ENCODE peak calls at places on chromosomes 4 and X, in eight cellular contexts. F is breast epithelium; U is CD4-positive, CD25-positive, alpha-beta regulatory T cell; Q is right atrium auricular region; Z is gastrocnemius medialis; K is CD8-positive, alpha-beta T cell; V is GM23338; J is Peyer's patch. B is an unnamed sample.

GRCh38 chrX:108216862-108217571 is 125.4 kb downstream of the ATG4A start:
- DNase-seq in F (no peak), U (no peak), Q (no peak), Z (no peak), K (no peak), V (no peak), J (no peak), B (no peak)

GRCh38 chr4:2900701-2901100 is 57.1 kb downstream of the ADD1 start:
- DNase-seq in F (no peak), U (no peak), Q (no peak), Z (no peak), K (no peak), V (no peak), J (no peak), B (peak; percentile 59)

GRCh38 chrX:42495139-42495538 is 282.8 kb downstream of the PPP1R2C start:
- DNase-seq in F (no peak), U (peak; percentile 10), Q (no peak), Z (no peak), K (peak; percentile 60), V (no peak), J (no peak), B (no peak)

GRCh38 chr4:145960012-145960411 is 21.4 kb upstream of the ZNF827 start:
- DNase-seq in F (no peak), U (no peak), Q (no peak), Z (no peak), K (no peak), V (no peak), J (no peak), B (no peak)

GRCh38 chr4:62410371-62411003 is 1210.4 kb downstream of the ADGRL3 start:
- DNase-seq in F (no peak), U (no peak), Q (no peak), Z (no peak), K (no peak), V (no peak), J (no peak), B (no peak)

GRCh38 chr4:165199722-165200121 is 7.6 kb upstream of the KLHL2 start:
- DNase-seq in F (peak; percentile 78), U (no peak), Q (no peak), Z (no peak), K (no peak), V (no peak), J (no peak), B (no peak)

GRCh38 chrX:24097741-24098140 is 43.0 kb downstream of the EIF2S3 start:
- DNase-seq in F (no peak), U (no peak), Q (no peak), Z (no peak), K (no peak), V (no peak), J (no peak), B (no peak)

GRCh38 chr4:128718793-128719192 is 90.7 kb upstream of the JADE1 start:
- DNase-seq in F (no peak), U (no peak), Q (no peak), Z (no peak), K (no peak), V (no peak), J (no peak), B (no peak)

GRCh38 chr4:44791842-44792241 is 65.5 kb upstream of the GNPDA2 start:
- DNase-seq in F (no peak), U (no peak), Q (no peak), Z (no peak), K (no peak), V (peak; percentile 41), J (no peak), B (no peak)

GRCh38 chr4:113586072-113586471 is 175.5 kb downstream of the CAMK2D start:
- DNase-seq in F (no peak), U (no peak), Q (no peak), Z (peak; percentile 39), K (no peak), V (no peak), J (no peak), B (no peak)

DNA sequence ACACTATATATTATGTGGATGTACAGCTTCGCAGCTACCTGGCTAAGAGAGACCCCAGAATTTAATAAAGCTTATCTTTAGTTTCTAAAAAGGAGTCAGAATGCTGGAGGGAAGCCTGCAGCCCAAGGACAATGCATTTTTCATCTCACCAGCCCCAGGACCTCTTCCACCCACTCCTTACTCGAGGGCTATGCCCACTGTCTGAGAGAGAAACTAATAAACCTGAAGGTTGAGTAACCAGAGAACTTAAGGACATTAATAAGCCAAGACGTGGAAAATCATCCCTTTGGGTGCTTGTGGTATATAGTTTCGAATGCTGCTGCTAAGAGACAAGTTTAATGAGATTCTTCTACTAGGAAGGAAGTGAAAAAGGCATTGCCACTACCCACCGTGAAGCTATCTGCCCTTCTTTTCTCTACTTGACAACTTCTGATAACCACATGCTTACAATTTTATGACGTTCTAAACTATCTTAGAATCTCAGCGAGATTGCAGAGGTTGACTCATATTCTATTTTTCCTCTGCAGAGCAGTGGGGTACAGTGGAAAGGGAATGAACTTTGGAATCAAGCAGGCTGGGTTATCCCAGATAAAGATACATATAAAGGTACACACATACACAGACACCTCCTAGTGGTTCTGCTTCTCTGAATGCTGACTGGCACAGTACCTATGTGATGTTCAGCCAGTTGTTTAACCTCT is 3.3 kb downstream of the RELL1 start:
- DNase-seq in F (no peak), U (peak; percentile 19), Q (no peak), Z (no peak), K (no peak), V (no peak), J (no peak), B (peak; percentile 95)
- H3K27ac ChIP-seq in F (no peak overlapping the region), U (no peak overlapping the region), Q (no peak overlapping the region), Z (peak overlapping the region; percentile 42), K (no peak overlapping the region), V (no peak overlapping the region), J (peak overlapping the region; percentile 63), B (peak overlapping the region; percentile 52)

GRCh38 chr4:159178147-159178541 is 75.3 kb downstream of the RAPGEF2 start:
- DNase-seq in F (no peak), U (no peak), Q (no peak), Z (no peak), K (no peak), V (no peak), J (no peak), B (no peak)

GRCh38 chr4:159174645-159175147 is 71.8 kb downstream of the RAPGEF2 start:
- DNase-seq in F (no peak), U (no peak), Q (no peak), Z (no peak), K (no peak), V (no peak), J (no peak), B (no peak)

GRCh38 chr4:159175989-159176375 is 73.1 kb downstream of the RAPGEF2 start:
- DNase-seq in F (no peak), U (no peak), Q (no peak), Z (no peak), K (no peak), V (no peak), J (no peak), B (no peak)

GRCh38 chr4:159177265-159178146 is 74.6 kb downstream of the RAPGEF2 start:
- DNase-seq in F (no peak), U (no peak), Q (no peak), Z (peak; percentile 17), K (no peak), V (no peak), J (no peak), B (no peak)

GRCh38 chr4:159175165-159175988 is 72.5 kb downstream of the RAPGEF2 start:
- DNase-seq in F (peak; percentile 61), U (peak; percentile 70), Q (peak; percentile 69), Z (peak; percentile 50), K (peak; percentile 68), V (peak; percentile 97), J (no peak), B (peak; percentile 76)
- H3K27ac ChIP-seq in F (peak overlapping the region; percentile 8), U (no peak overlapping the region), Q (no peak overlapping the region), Z (peak overlapping the region; percentile 71), K (no peak overlapping the region), V (peak overlapping the region; percentile 89), J (no peak overlapping the region), B (no peak overlapping the region)

GRCh38 chr4:7158991-7159390 is 33.3 kb upstream of the SORCS2 start:
- DNase-seq in F (no peak), U (no peak), Q (no peak), Z (peak; percentile 1), K (no peak), V (no peak), J (peak; percentile 34), B (no peak)

GRCh38 chr4:7160951-7161440 is 31.3 kb upstream of the SORCS2 start:
- DNase-seq in F (no peak), U (no peak), Q (no peak), Z (peak; percentile 1), K (no peak), V (no peak), J (peak; percentile 61), B (no peak)

GRCh38 chr4:7158081-7158750 is 34.1 kb upstream of the SORCS2 start:
- DNase-seq in F (no peak), U (no peak), Q (no peak), Z (no peak), K (no peak), V (no peak), J (peak; percentile 40), B (no peak)

GRCh38 chr4:7160439-7160838 is 31.9 kb upstream of the SORCS2 start:
- DNase-seq in F (no peak), U (no peak), Q (no peak), Z (peak; percentile 5), K (no peak), V (no peak), J (peak; percentile 49), B (no peak)

GRCh38 chr4:7159923-7160322 is 32.4 kb upstream of the SORCS2 start:
- DNase-seq in F (no peak), U (no peak), Q (no peak), Z (peak; percentile 1), K (no peak), V (no peak), J (peak; percentile 49), B (peak; percentile 82)
- H3K27ac ChIP-seq in F (no peak overlapping the region), U (no peak overlapping the region), Q (no peak overlapping the region), Z (no peak overlapping the region), K (no peak overlapping the region), V (no peak overlapping the region), J (no peak overlapping the region), B (no peak overlapping the region)

GRCh38 chr4:26507286-26507685 is 17.0 kb upstream of the CCKAR start:
- DNase-seq in F (no peak), U (no peak), Q (no peak), Z (no peak), K (no peak), V (no peak), J (no peak), B (no peak)

GRCh38 chr4:26510334-26510705 is 20.0 kb upstream of the CCKAR start:
- DNase-seq in F (no peak), U (no peak), Q (no peak), Z (no peak), K (no peak), V (no peak), J (no peak), B (no peak)

GRCh38 chr4:26503844-26504243 is 13.6 kb upstream of the CCKAR start:
- DNase-seq in F (no peak), U (no peak), Q (no peak), Z (no peak), K (no peak), V (no peak), J (no peak), B (no peak)

DNA sequence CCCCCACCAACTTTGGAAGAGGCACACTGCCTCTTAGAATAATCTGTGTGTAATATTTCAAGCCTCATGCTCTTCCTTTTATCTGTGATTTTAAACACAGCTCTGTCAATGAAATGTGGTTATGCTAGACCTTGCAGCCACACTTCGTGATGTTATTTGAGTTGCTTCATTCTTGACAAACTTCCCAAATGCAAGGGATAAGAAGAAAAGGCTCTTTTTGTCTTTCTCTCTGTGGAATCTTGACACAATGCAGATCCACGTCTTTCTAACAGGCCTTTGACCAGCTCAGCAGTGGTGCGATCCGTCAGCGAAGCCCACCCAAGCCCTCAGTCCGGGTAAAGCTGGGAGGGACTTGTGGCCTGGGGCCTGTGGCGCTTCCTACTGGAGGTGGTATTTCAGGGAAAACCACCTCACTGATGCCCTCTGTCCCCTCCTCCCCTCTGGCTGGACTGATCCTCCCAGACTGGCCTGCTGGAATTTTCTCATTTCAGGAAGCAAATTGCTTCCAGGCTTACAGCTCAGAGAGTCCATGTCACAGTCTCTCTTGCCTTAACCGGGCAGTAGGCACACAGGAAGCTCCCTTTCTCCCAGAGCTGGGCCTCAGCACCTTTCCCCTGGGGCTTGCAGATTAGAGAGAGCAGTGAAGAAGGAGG is 19.5 kb upstream of the CCKAR start:
- DNase-seq in F (no peak), U (no peak), Q (peak; percentile 40), Z (no peak), K (no peak), V (no peak), J (no peak), B (no peak)
- H3K27ac ChIP-seq in F (no peak overlapping the region), U (no peak overlapping the region), Q (no peak overlapping the region), Z (no peak overlapping the region), K (no peak overlapping the region), V (no peak overlapping the region), J (no peak overlapping the region), B (no peak overlapping the region)

B was measured in small intestine.